ENCODE peak calls at places on chromosome 15, in seven cellular contexts. Z is AG10803; Q is HuH-7; W is effector memory CD4-positive, alpha-beta T cell; N is cardiac muscle cell; R is astrocyte of the spinal cord; L is NCI-H1092 treated with DMSO at 0.1 percent for 48 hours. B is an unnamed sample.

GRCh38 chr15:40054056-40054745 is 15.2 kb upstream of the SRP14 start:
- DNase-seq in L (no peak), Q (no peak), W (no peak), R (peak), N (no peak), Z (no peak), B (no peak)

GRCh38 chr15:89198196-89198595 is 23.2 kb downstream of the RLBP1 start:
- DNase-seq in Q (no peak), L (no peak), R (no peak), W (no peak), Z (no peak), N (no peak), B (no peak)

GRCh38 chr15:34616613-34617012 is 33.2 kb upstream of the GOLGA8B start:
- DNase-seq in W (no peak), N (peak), Q (peak), Z (peak), L (no peak), R (peak), B (no peak)

GRCh38 chr15:72136170-72137051 is 18.2 kb downstream of the SENP8 start:
- DNase-seq in L (peak), W (no peak), R (no peak), N (no peak), Z (no peak), Q (no peak), B (no peak)

GRCh38 chr15:70465812-70466211 is 297.5 kb downstream of the UACA start:
- DNase-seq in W (no peak), L (no peak), Q (no peak), N (no peak), Z (no peak), R (no peak), B (no peak)

GRCh38 chr15:60373745-60374144 is 24.0 kb downstream of the ANXA2 start:
- DNase-seq in R (no peak), N (no peak), W (no peak), L (peak), Q (no peak), Z (no peak), B (no peak)

GRCh38 chr15:74179983-74180688 is 6.6 kb downstream of the ISLR start:
- DNase-seq in Z (peak), L (no peak), W (no peak), Q (no peak), R (peak), N (peak), B (no peak)

GRCh38 chr15:69663441-69663840 is 210.8 kb downstream of the RPLP1 start:
- DNase-seq in Q (no peak), N (no peak), Z (no peak), L (no peak), W (no peak), R (no peak), B (no peak)

GRCh38 chr15:78242128-78242527 is 7.8 kb upstream of the ACSBG1 start:
- DNase-seq in L (no peak), N (peak), Z (no peak), Q (peak), W (no peak), R (no peak), B (no peak)

GRCh38 chr15:50181983-50182232 is at the start of gene SLC27A2:
- DNase-seq in L (peak), R (peak), Q (peak), Z (no peak), N (peak), W (peak), B (no peak)

GRCh38 chr15:43509923-43510229 is 7.5 kb upstream of the MAP1A start:
- DNase-seq in R (no peak), N (peak), Z (no peak), W (no peak), L (no peak), Q (no peak), B (no peak)

GRCh38 chr15:73923488-73924164 is 2.6 kb upstream of the LOXL1 start:
- DNase-seq in R (no peak), W (no peak), L (no peak), N (no peak), Q (no peak), Z (no peak), B (no peak)

GRCh38 chr15:34753236-34753894 is 1.4 kb downstream of the GJD2 start:
- DNase-seq in R (peak), N (peak), Z (peak), Q (peak), W (no peak), L (no peak), B (no peak)

GRCh38 chr15:101578443-101578894 is 73.7 kb downstream of the TM2D3 start:
- DNase-seq in W (no peak), N (peak), Q (peak), Z (peak), R (no peak), L (peak), B (no peak)

GRCh38 chr15:20351448-20351961 is 190.1 kb downstream of the GOLGA6L6 start:
- DNase-seq in L (no peak), N (no peak), Q (no peak), Z (no peak), W (no peak), R (no peak), B (no peak)

GRCh38 chr15:56811586-56811985 is 78.3 kb upstream of the ZNF280D start:
- DNase-seq in W (no peak), N (no peak), R (no peak), L (no peak), Z (no peak), Q (no peak), B (no peak)

GRCh38 chr15:38885001-38885400 is 320.4 kb upstream of the RASGRP1 start:
- DNase-seq in Z (peak), W (no peak), L (no peak), Q (no peak), R (peak), N (peak), B (no peak)

GRCh38 chr15:40407343-40407990 is 1.9 kb downstream of the IVD start:
- DNase-seq in W (no peak), R (no peak), Z (no peak), N (no peak), Q (no peak), L (no peak), B (no peak)

GRCh38 chr15:85477730-85478129 is 97.3 kb downstream of the AKAP13 start:
- DNase-seq in N (peak), Q (no peak), R (peak), L (no peak), W (no peak), Z (peak), B (no peak)

GRCh38 chr15:26013946-26014345 is 150.8 kb upstream of the ATP10A start:
- DNase-seq in L (no peak), Q (no peak), Z (peak), W (no peak), R (no peak), N (no peak), B (no peak)

GRCh38 chr15:30962079-30962478 is 29.3 kb downstream of the MTMR10 start:
- DNase-seq in W (no peak), R (no peak), Z (no peak), N (no peak), L (no peak), Q (no peak), B (no peak)

GRCh38 chr15:63598467-63599400 is 1.5 kb downstream of the FBXL22 start:
- DNase-seq in W (no peak), L (no peak), Z (no peak), Q (no peak), N (peak), R (no peak), B (no peak)

GRCh38 chr15:75347222-75348033 is 589 bp downstream of the NEIL1 start:
- DNase-seq in Q (peak), N (peak), R (no peak), Z (no peak), L (no peak), W (peak), B (peak)

GRCh38 chr15:85031944-85032587 is 50.4 kb downstream of the PDE8A start:
- DNase-seq in N (no peak), Z (no peak), L (no peak), R (no peak), W (no peak), Q (no peak), B (no peak)

GRCh38 chr15:27958911-27959598 is 140.1 kb downstream of the OCA2 start:
- DNase-seq in W (no peak), Q (no peak), N (no peak), L (no peak), Z (no peak), R (peak), B (no peak)

GRCh38 chr15:28996289-28996688 is 110.5 kb downstream of the APBA2 start:
- DNase-seq in Q (no peak), W (no peak), R (no peak), Z (no peak), N (no peak), L (no peak), B (no peak)

GRCh38 chr15:84799511-84800187 is 17.5 kb upstream of the ALPK3 start:
- DNase-seq in Q (no peak), W (no peak), L (no peak), Z (no peak), R (no peak), N (no peak), B (no peak)

GRCh38 chr15:33278816-33279612 is 31.8 kb upstream of the RYR3 start:
- DNase-seq in Z (peak), N (peak), L (no peak), R (peak), W (no peak), Q (no peak), B (no peak)

GRCh38 chr15:66882251-66883020 is 180.4 kb downstream of the SMAD6 start:
- DNase-seq in W (no peak), Z (peak), Q (no peak), L (no peak), R (peak), N (peak), B (no peak)

GRCh38 chr15:93165737-93166136 is 76.7 kb upstream of the RGMA start:
- DNase-seq in R (no peak), L (no peak), W (no peak), N (no peak), Q (no peak), Z (no peak), B (no peak)

GRCh38 chr15:62110000-62110851 is 43.4 kb downstream of the C2CD4A start:
- DNase-seq in N (peak), R (peak), Q (no peak), L (peak), W (no peak), Z (peak), B (no peak)

GRCh38 chr15:73937726-73938125 is 11.5 kb downstream of the LOXL1 start:
- DNase-seq in N (no peak), W (no peak), Z (no peak), R (no peak), L (no peak), Q (no peak), B (no peak)

GRCh38 chr15:69612112-69612511 is 159.5 kb downstream of the RPLP1 start:
- DNase-seq in R (no peak), W (no peak), Z (no peak), Q (no peak), L (peak), N (no peak), B (no peak)

GRCh38 chr15:36109943-36110658 is 469.3 kb upstream of the CDIN1 start:
- DNase-seq in Q (no peak), L (no peak), W (no peak), R (peak), N (peak), Z (peak), B (no peak)

GRCh38 chr15:101523560-101523940 is 34.0 kb upstream of the PCSK6 start:
- DNase-seq in R (no peak), N (no peak), Z (no peak), L (no peak), Q (no peak), W (no peak), B (no peak)

GRCh38 chr15:42508263-42508690 is 12.8 kb downstream of the SNAP23 start:
- DNase-seq in N (peak), R (no peak), Z (no peak), L (no peak), Q (no peak), W (no peak), B (no peak)

GRCh38 chr15:58396181-58396580 is 35.6 kb upstream of the LIPC start:
- DNase-seq in Z (peak), W (no peak), L (no peak), Q (no peak), N (peak), R (peak), B (no peak)

GRCh38 chr15:44712108-44713005 is 1.0 kb downstream of the B2M start:
- DNase-seq in Q (peak), W (peak), L (peak), N (peak), R (peak), Z (peak), B (peak)

B was measured in T-helper 22 cell.